ENCODE peak calls at places on chromosomes 16 and 17, in ten cellular contexts. F, V, Y, K, S, Q, N, Z, W and I are unnamed samples.

GRCh38 chr16:11094075-11094593 is 149.8 kb downstream of the CLEC16A start:
- DNase-seq in F (no peak), V (peak), Y (peak), K (no peak), S (no peak), Q (no peak), N (no peak), Z (no peak), W (peak), I (peak)

GRCh38 chr16:18811925-18812324 is 10.6 kb upstream of the ARL6IP1 start:
- DNase-seq in F (no peak), V (no peak), Y (no peak), K (no peak), S (no peak), Q (no peak), N (no peak), Z (no peak), W (no peak), I (no peak)

GRCh38 chr17:42536372-42537155 is 523 bp downstream of the NAGLU start:
- DNase-seq in F (no peak), V (peak), Y (peak), K (no peak), S (peak), Q (peak), N (peak), Z (peak), W (peak), I (peak)

GRCh38 chr17:59361916-59362810 is 30.7 kb downstream of the YPEL2 start:
- DNase-seq in F (peak), V (peak), Y (peak), K (no peak), S (no peak), Q (no peak), N (peak), Z (no peak), W (peak), I (peak)

GRCh38 chr16:56048425-56049100 is 142.7 kb upstream of the GNAO1 start:
- DNase-seq in F (no peak), V (no peak), Y (no peak), K (no peak), S (no peak), Q (no peak), N (no peak), Z (no peak), W (no peak), I (no peak)

GRCh38 chr16:49556252-49557069 is 182.9 kb downstream of the C16orf78 start:
- DNase-seq in F (no peak), V (peak), Y (no peak), K (no peak), S (no peak), Q (peak), N (no peak), Z (no peak), W (no peak), I (peak)

GRCh38 chr17:75695141-75695829 is 26.0 kb upstream of the ITGB4 start:
- DNase-seq in F (no peak), V (no peak), Y (peak), K (no peak), S (no peak), Q (no peak), N (no peak), Z (no peak), W (peak), I (peak)

GRCh38 chr17:50634123-50634914 is at the start of gene ABCC3:
- DNase-seq in F (no peak), V (no peak), Y (no peak), K (no peak), S (peak), Q (no peak), N (no peak), Z (no peak), W (peak), I (peak)

GRCh38 chr17:79851461-79851817 is 12.2 kb upstream of the CBX4 start:
- DNase-seq in F (no peak), V (no peak), Y (no peak), K (no peak), S (peak), Q (peak), N (no peak), Z (no peak), W (no peak), I (peak)

GRCh38 chr16:83900611-83901010 is 1.7 kb downstream of the MLYCD start:
- DNase-seq in F (no peak), V (no peak), Y (no peak), K (no peak), S (no peak), Q (no peak), N (no peak), Z (no peak), W (no peak), I (peak)

GRCh38 chr16:1287982-1288670 is 21.3 kb upstream of the UBE2I start:
- DNase-seq in F (no peak), V (no peak), Y (no peak), K (no peak), S (peak), Q (no peak), N (no peak), Z (no peak), W (no peak), I (peak)

GRCh38 chr17:40321502-40322416 is 12.8 kb downstream of the RARA start:
- DNase-seq in F (no peak), V (peak), Y (no peak), K (no peak), S (peak), Q (no peak), N (no peak), Z (peak), W (no peak), I (no peak)

GRCh38 chr17:50274142-50274944 is at the start of gene TMEM92:
- DNase-seq in F (no peak), V (no peak), Y (no peak), K (no peak), S (no peak), Q (no peak), N (no peak), Z (no peak), W (no peak), I (peak)

GRCh38 chr17:69056179-69056823 is 4.4 kb downstream of the ABCA9 start:
- DNase-seq in F (no peak), V (no peak), Y (no peak), K (no peak), S (no peak), Q (no peak), N (no peak), Z (no peak), W (no peak), I (no peak)

GRCh38 chr16:82694239-82694874 is 67.6 kb downstream of the CDH13 start:
- DNase-seq in F (peak), V (no peak), Y (peak), K (no peak), S (no peak), Q (no peak), N (no peak), Z (no peak), W (peak), I (peak)

GRCh38 chr17:7841622-7842379 is 7.8 kb downstream of the KDM6B start:
- DNase-seq in F (no peak), V (peak), Y (peak), K (peak), S (peak), Q (peak), N (peak), Z (peak), W (peak), I (peak)

GRCh38 chr16:56352351-56353053 is 72.8 kb downstream of the AMFR start:
- DNase-seq in F (no peak), V (no peak), Y (no peak), K (no peak), S (peak), Q (no peak), N (no peak), Z (no peak), W (no peak), I (no peak)

GRCh38 chr16:84479716-84480450 is 24.6 kb downstream of the MEAK7 start:
- DNase-seq in F (no peak), V (no peak), Y (no peak), K (no peak), S (peak), Q (no peak), N (no peak), Z (peak), W (no peak), I (no peak)

GRCh38 chr16:86517652-86518258 is 7.4 kb downstream of the FOXF1 start:
- DNase-seq in F (no peak), V (peak), Y (peak), K (no peak), S (peak), Q (peak), N (no peak), Z (peak), W (peak), I (peak)